ENCODE peak calls at places on chromosomes 5 and 9, in six cellular contexts. P, Q, F, U, L and K are unnamed samples. For H3K4me1, the result is how much of the 10 kb centered on the place peaks cover.

GRCh38 chr5:14850419-14851066 is 21.0 kb downstream of the ANKH start:
- DNase-seq in P (no peak), F (no peak), L (no peak), U (no peak), Q (peak), K (no peak)

GRCh38 chr5:133525048-133525447 is 87.3 kb downstream of the FSTL4 start:
- DNase-seq in Q (no peak), F (peak), P (no peak), U (no peak), L (no peak), K (no peak)

GRCh38 chr9:107029146-107029545 is 166.2 kb downstream of the ZNF462 start:
- DNase-seq in L (no peak), F (no peak), Q (no peak), P (no peak), U (no peak), K (no peak)

GRCh38 chr5:143204474-143205246 is 198.8 kb downstream of the NR3C1 start:
- DNase-seq in F (no peak), L (peak), U (no peak), P (no peak), Q (no peak), K (no peak)

GRCh38 chr5:136123236-136123768 is 9.3 kb upstream of the SMAD5 start:
- DNase-seq in Q (no peak), P (peak), U (no peak), L (peak), F (no peak), K (peak)

GRCh38 chr5:99694884-99695283 is 766.1 kb upstream of the CHD1 start:
- DNase-seq in F (no peak), L (no peak), P (no peak), Q (no peak), U (no peak), K (no peak)

GRCh38 chr5:112653638-112654037 is 84.0 kb upstream of the APC start:
- DNase-seq in U (no peak), Q (no peak), F (no peak), P (no peak), L (no peak), K (no peak)

GRCh38 chr5:179453616-179454015 is 96.7 kb upstream of the RUFY1 start:
- DNase-seq in U (no peak), Q (no peak), L (no peak), F (no peak), P (no peak), K (no peak)

GRCh38 chr9:109120204-109120789 is 550 bp upstream of the TMEM245 start:
- DNase-seq in P (no peak), F (no peak), Q (no peak), L (no peak), U (no peak), K (no peak)

GRCh38 chr9:125911861-125912260 is 164.7 kb downstream of the PBX3 start:
- DNase-seq in Q (no peak), U (no peak), F (peak), P (no peak), L (peak), K (no peak)

GRCh38 chr5:144189800-144190429 is 19.2 kb downstream of the KCTD16 start:
- DNase-seq in Q (peak), L (peak), U (peak), P (peak), F (no peak), K (peak)

GRCh38 chr9:34443976-34444375 is 14.4 kb downstream of the FAM219A start:
- DNase-seq in Q (no peak), U (no peak), L (no peak), P (no peak), F (no peak), K (no peak)

GRCh38 chr9:109974143-109974917 is 194.3 kb downstream of the PALM2AKAP2 start:
- DNase-seq in Q (no peak), F (no peak), P (no peak), U (peak), L (no peak), K (no peak)

GRCh38 chr9:134619983-134620612 is 21.5 kb upstream of the COL5A1 start:
- DNase-seq in P (no peak), U (no peak), L (no peak), Q (no peak), F (no peak), K (no peak)

GRCh38 chr5:149162401-149163084 is 21.2 kb downstream of the ABLIM3 start:
- DNase-seq in L (peak), U (no peak), F (no peak), P (peak), Q (no peak), K (no peak)

GRCh38 chr9:29806941-29807625 is 2233.8 kb upstream of the C9orf72 start:
- DNase-seq in Q (no peak), U (no peak), P (peak), F (peak), L (no peak), K (no peak)

GRCh38 chr9:125748511-125749099 is 1.4 kb downstream of the PBX3 start:
- DNase-seq in U (no peak), P (no peak), L (peak), Q (peak), F (peak), K (peak)

GRCh38 chr5:39547548-39548154 is 122.9 kb upstream of the DAB2 start:
- DNase-seq in L (peak), Q (peak), U (peak), F (peak), P (peak), K (peak)

GRCh38 chr5:93602261-93603149 is 19.5 kb downstream of the NR2F1 start:
- DNase-seq in F (peak), U (no peak), P (peak), Q (peak), L (no peak), K (no peak)

GRCh38 chr9:130129425-130130061 is 42.7 kb upstream of the NCS1 start:
- DNase-seq in L (no peak), U (no peak), P (no peak), Q (no peak), F (no peak), K (no peak)

GRCh38 chr5:140840978-140841962 is at the start of gene PCDHA8:
- DNase-seq in U (peak), Q (peak), L (peak), P (peak), F (peak), K (no peak)

GRCh38 chr5:157431544-157432200 is 28.3 kb upstream of the NIPAL4 start:
- DNase-seq in Q (no peak), P (peak), F (peak), L (peak), U (peak), K (peak)

GRCh38 chr5:28984642-28985041 is 1946.3 kb upstream of the CDH9 start:
- DNase-seq in F (no peak), P (no peak), Q (no peak), U (no peak), L (no peak), K (no peak)

GRCh38 chr9:83707518-83707767 is 315 bp downstream of the UBQLN1 start:
- DNase-seq in L (peak), F (no peak), P (peak), U (no peak), Q (no peak), K (no peak)

GRCh38 chr5:83003791-83004190 is 73.4 kb downstream of the TMEM167A start:
- DNase-seq in P (no peak), Q (no peak), U (no peak), F (no peak), L (no peak), K (no peak)

GRCh38 chr5:37417347-37417746 is 38.2 kb downstream of the WDR70 start:
- DNase-seq in Q (no peak), U (no peak), L (no peak), P (peak), F (no peak), K (no peak)

GRCh38 chr5:13919087-13919486 is 25.4 kb downstream of the DNAH5 start:
- DNase-seq in L (no peak), P (no peak), U (no peak), F (no peak), Q (no peak), K (no peak)

GRCh38 chr9:114824130-114824529 is 18.3 kb upstream of the TNFSF15 start:
- DNase-seq in Q (no peak), U (no peak), L (peak), P (no peak), F (no peak), K (no peak)

DNA sequence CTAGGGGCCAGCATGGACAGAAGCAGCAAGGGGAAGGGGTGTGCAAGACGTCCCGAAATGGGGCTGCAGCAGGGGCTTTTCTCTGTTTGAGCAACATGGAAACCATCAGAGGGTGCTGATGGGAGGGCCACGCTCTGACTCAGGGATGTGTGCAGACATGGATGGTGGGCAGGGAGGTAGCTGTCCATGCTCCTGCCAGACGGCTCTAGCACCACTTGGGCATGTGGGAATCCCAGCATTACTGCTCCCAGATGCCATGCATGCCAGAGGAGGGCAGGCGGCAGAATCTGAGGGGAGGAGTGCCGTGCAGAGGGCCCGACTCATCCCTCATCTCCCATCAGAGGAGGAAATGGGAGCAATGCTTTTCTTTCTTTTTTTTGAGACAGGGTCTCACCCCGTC is 45.6 kb upstream of the SLC25A51 start:
- DNase-seq in Q (no peak), F (no peak), U (no peak), P (peak), L (peak), K (no peak)
- TF ChIP-seq EZH2phosphoT487 in Q (no peak), F (no peak), U (no peak), P (no peak), L (no peak), K (no peak)

GRCh38 chr5:138029501-138029900 is 3.4 kb downstream of the FAM13B start:
- DNase-seq in P (no peak), L (no peak), F (no peak), U (peak), Q (no peak), K (no peak)
- H3K4me1 ChIP-seq in P (under half), L (under half), F (under half), U (under half), Q (under half), K (under half)

GRCh38 chr9:95977366-95977765 is 101.9 kb downstream of the ERCC6L2 start:
- DNase-seq in L (no peak), F (no peak), P (no peak), Q (no peak), U (no peak), K (no peak)
- TF ChIP-seq EZH2phosphoT487 in L (no peak), F (no peak), P (no peak), Q (no peak), U (no peak), K (no peak)

GRCh38 chr5:38537502-38537901 is 18.9 kb downstream of the LIFR start:
- DNase-seq in Q (no peak), F (no peak), P (no peak), U (no peak), L (no peak), K (no peak)
- H3K4me1 ChIP-seq in Q (under half), F (under half), P (under half), U (under half), L (under half), K (under half)

DNA sequence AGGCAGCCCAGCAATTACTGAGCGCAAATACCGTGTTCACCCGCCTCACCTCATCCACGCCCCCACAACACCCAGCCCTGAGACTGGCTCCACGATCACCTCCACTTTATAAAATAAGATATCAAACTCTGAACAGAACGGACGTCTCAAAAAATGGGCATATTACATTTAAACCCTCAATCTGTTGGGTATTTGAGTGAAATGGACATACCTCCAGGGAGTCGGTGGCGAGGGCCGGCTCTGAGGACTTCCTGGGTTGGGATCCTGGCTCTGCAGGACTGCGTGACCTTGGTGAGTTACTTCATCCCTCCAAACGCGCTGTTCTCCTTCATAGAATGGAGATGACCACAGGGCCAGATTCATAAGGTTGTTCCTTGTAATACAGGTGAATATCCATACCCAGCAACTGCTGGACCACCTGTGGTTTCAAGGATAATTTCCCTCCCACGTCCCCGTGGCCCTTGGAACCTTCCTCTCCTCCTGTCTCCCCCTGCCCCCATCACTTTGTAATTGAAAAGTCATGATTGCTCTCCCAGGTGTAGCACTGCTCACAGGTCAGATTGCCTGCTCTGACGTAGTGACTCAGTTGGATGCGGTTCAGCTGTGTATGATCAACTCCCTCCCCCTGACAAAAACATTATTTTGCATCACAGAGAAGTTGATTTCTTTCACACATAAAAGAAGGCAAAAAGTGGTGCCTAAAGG is 135.6 kb downstream of the KCNIP1 start:
- DNase-seq in F (no peak), Q (no peak), P (no peak), L (no peak), U (no peak), K (no peak)
- TF ChIP-seq EZH2phosphoT487 in F (no peak), Q (no peak), P (no peak), L (no peak), U (no peak), K (no peak)

DNA sequence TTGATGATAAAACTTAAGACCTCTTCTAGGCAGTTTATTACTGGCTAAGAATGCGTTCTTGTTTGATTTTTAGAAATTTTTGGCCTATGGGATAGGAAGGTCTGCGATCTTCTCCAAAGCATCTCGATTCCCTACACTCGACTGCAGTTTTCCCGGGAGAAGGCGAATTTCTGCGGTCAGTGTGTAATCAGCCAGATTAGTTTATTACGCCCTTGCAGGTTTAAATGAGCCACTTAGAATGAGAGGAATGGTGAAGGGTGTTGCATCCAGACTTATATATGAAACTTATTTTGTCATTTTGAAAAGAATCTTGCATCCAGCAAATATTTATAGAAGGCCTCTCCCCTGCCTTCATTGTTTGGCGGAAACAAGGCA is 1.2 kb downstream of the MTAP start:
- DNase-seq in F (no peak), L (no peak), Q (no peak), P (no peak), U (no peak), K (no peak)
- H3K4me1 ChIP-seq in F (under half), L (under half), Q (under half), P (under half), U (under half), K (under half)

GRCh38 chr5:6490246-6490645 is 41.6 kb downstream of the UBE2QL1 start:
- DNase-seq in P (no peak), L (no peak), Q (no peak), U (no peak), F (no peak), K (no peak)

GRCh38 chr5:6490693-6491092 is 42.0 kb downstream of the UBE2QL1 start:
- DNase-seq in L (no peak), U (no peak), F (no peak), Q (peak), P (peak), K (no peak)

GRCh38 chr5:6492934-6493333 is 44.3 kb downstream of the UBE2QL1 start:
- DNase-seq in L (no peak), F (no peak), U (no peak), Q (no peak), P (peak), K (no peak)

GRCh38 chr5:6489786-6490185 is 41.1 kb downstream of the UBE2QL1 start:
- DNase-seq in Q (no peak), L (no peak), U (no peak), P (no peak), F (no peak), K (no peak)

DNA sequence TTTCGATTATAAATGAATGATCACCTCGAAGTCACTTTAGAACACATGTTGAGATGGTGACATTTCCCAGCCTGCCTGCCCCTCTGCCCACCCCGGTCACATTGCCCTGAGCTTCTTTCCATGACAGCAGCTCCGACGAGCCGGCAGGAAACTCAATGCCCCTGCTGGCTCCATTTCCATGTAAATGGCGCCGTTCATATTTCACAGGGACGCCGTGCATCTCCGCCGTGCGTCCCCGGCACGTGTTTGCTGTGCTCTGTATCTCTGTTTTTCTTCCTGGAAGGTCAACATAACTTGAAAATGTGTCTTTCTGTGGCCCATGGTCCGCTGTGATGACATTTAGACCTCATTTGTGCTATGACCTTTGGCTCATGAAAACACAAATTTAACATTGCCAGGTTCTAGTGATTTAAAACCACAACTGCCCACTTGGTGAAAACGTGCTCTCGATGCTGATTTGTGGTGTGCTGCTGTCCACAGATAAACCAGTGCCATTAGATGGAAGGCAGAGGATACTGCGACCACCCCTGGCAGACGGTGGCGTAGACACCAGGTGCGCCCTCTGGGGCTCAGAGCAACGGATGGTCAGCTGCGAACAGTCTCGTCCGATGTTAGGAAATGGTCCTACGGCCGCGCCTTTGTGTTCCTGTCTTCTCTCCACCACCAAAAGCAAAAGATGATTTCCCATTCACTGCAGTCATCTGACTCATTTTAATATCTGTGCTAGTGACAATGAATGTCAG is 43.1 kb downstream of the UBE2QL1 start:
- DNase-seq in F (peak), P (no peak), U (no peak), L (no peak), Q (no peak), K (no peak)
- TF ChIP-seq EZH2phosphoT487 in F (peak), P (no peak), U (no peak), L (no peak), Q (no peak), K (no peak)